ENCODE peak calls at places on chromosomes 1 and 21, in eight cellular contexts. A, C, J, V, M, R, P and L are unnamed samples.

GRCh38 chr1:1560178-1560577 is 14.5 kb downstream of the SSU72 start:
- DNase-seq in P (no peak), J (no peak), R (no peak), C (no peak), M (no peak), A (no peak), V (no peak), L (no peak)

GRCh38 chr1:110057963-110058518 is 12.4 kb downstream of the ALX3 start:
- DNase-seq in C (peak), J (no peak), V (no peak), P (peak), A (no peak), M (no peak), R (no peak), L (no peak)

GRCh38 chr1:165560834-165561233 is 17.0 kb downstream of the LRRC52 start:
- DNase-seq in A (no peak), V (no peak), R (no peak), J (peak), P (no peak), C (no peak), M (no peak), L (no peak)

GRCh38 chr1:21865943-21866628 is 54.0 kb downstream of the LDLRAD2 start:
- DNase-seq in R (peak), P (peak), M (no peak), J (peak), C (peak), A (no peak), V (peak), L (no peak)

GRCh38 chr1:112011231-112011630 is 21.8 kb upstream of the KCND3 start:
- DNase-seq in A (no peak), C (no peak), R (no peak), P (no peak), V (no peak), M (no peak), J (no peak), L (no peak)

GRCh38 chr1:119987112-119987511 is 82.3 kb downstream of the NOTCH2 start:
- DNase-seq in J (no peak), A (no peak), C (no peak), M (no peak), R (no peak), P (no peak), V (no peak), L (no peak)

GRCh38 chr1:108532730-108533129 is 27.2 kb upstream of the EEIG2 start:
- DNase-seq in R (no peak), J (no peak), M (no peak), C (no peak), P (no peak), A (no peak), V (no peak), L (no peak)

GRCh38 chr1:7501259-7501560 is 269.9 kb upstream of the VAMP3 start:
- DNase-seq in M (no peak), R (no peak), C (peak), P (no peak), V (no peak), J (peak), A (no peak), L (no peak)

GRCh38 chr21:28769683-28770082 is 223.0 kb downstream of the LTN1 start:
- DNase-seq in C (no peak), V (no peak), R (no peak), P (no peak), A (no peak), J (no peak), M (no peak), L (no peak)

GRCh38 chr1:8027748-8028631 is 1.9 kb upstream of the ERRFI1 start:
- DNase-seq in V (peak), R (no peak), P (no peak), C (no peak), J (no peak), A (no peak), M (no peak), L (no peak)

GRCh38 chr1:209012443-209013196 is 570.9 kb upstream of the CAMK1G start:
- DNase-seq in A (no peak), M (no peak), C (no peak), R (no peak), J (no peak), P (no peak), V (no peak), L (no peak)

GRCh38 chr1:41404308-41404755 is 43.1 kb downstream of the FOXO6 start:
- DNase-seq in P (no peak), R (no peak), J (peak), C (peak), V (no peak), A (no peak), M (no peak), L (no peak)

GRCh38 chr1:24443241-24443656 is 27.6 kb downstream of the NIPAL3 start:
- DNase-seq in A (no peak), R (no peak), J (peak), P (no peak), V (no peak), C (no peak), M (no peak), L (no peak)

GRCh38 chr1:84836145-84836544 is 56.9 kb downstream of the LPAR3 start:
- DNase-seq in J (no peak), A (no peak), R (no peak), P (no peak), V (no peak), M (peak), C (no peak), L (no peak)

GRCh38 chr1:207698822-207699483 is 52.9 kb upstream of the CD46 start:
- DNase-seq in C (peak), V (peak), R (no peak), A (peak), J (peak), M (peak), P (peak), L (peak)

GRCh38 chr21:43975469-43976098 is 36.5 kb upstream of the TRAPPC10 start:
- DNase-seq in R (peak), P (peak), M (peak), A (peak), C (peak), V (peak), J (peak), L (peak)

GRCh38 chr1:230139741-230140140 is 72.7 kb downstream of the GALNT2 start:
- DNase-seq in A (no peak), C (no peak), R (no peak), M (no peak), P (no peak), J (no peak), V (no peak), L (no peak)

GRCh38 chr1:1926346-1926811 is 7.3 kb upstream of the TMEM52 start:
- DNase-seq in A (no peak), J (no peak), P (no peak), R (no peak), C (peak), M (no peak), V (no peak), L (no peak)

GRCh38 chr1:172704446-172705176 is 45.7 kb downstream of the FASLG start:
- DNase-seq in A (no peak), J (peak), P (no peak), R (no peak), C (no peak), M (no peak), V (no peak), L (no peak)

GRCh38 chr1:33563702-33564101 is 91.3 kb downstream of the ZSCAN20 start:
- DNase-seq in A (no peak), J (no peak), V (no peak), R (no peak), P (no peak), M (no peak), C (no peak), L (no peak)

GRCh38 chr1:159854693-159855192 is 7.7 kb downstream of the VSIG8 start:
- DNase-seq in C (peak), V (peak), P (no peak), A (no peak), J (peak), M (peak), R (no peak), L (peak)

GRCh38 chr1:192243721-192244120 is 73.1 kb upstream of the RGS21 start:
- DNase-seq in A (no peak), R (no peak), C (no peak), P (no peak), J (no peak), V (no peak), M (no peak), L (no peak)

GRCh38 chr1:153344718-153345025 is 4.0 kb downstream of the PGLYRP4 start:
- DNase-seq in A (no peak), J (no peak), C (no peak), R (no peak), P (no peak), M (no peak), V (no peak), L (peak)

GRCh38 chr1:168709407-168709891 is 19.6 kb downstream of the DPT start:
- DNase-seq in M (no peak), A (no peak), V (no peak), R (no peak), P (no peak), C (no peak), J (no peak), L (no peak)

GRCh38 chr1:151060241-151061011 is at the start of gene MLLT11:
- DNase-seq in R (no peak), C (peak), A (no peak), P (peak), M (no peak), V (no peak), J (peak), L (no peak)

GRCh38 chr1:107378602-107379265 is 237.9 kb downstream of the NTNG1 start:
- DNase-seq in P (no peak), A (no peak), M (no peak), C (no peak), V (no peak), J (no peak), R (no peak), L (no peak)

GRCh38 chr1:91645031-91645430 is 144.4 kb downstream of the CDC7 start:
- DNase-seq in V (no peak), M (no peak), P (no peak), C (no peak), A (no peak), R (no peak), J (peak), L (no peak)

GRCh38 chr1:72037745-72038343 is 244.5 kb downstream of the NEGR1 start:
- DNase-seq in P (peak), V (peak), A (no peak), M (peak), R (no peak), C (no peak), J (peak), L (peak)

GRCh38 chr1:196148367-196148970 is 459.8 kb downstream of the KCNT2 start:
- DNase-seq in A (peak), R (no peak), M (peak), P (peak), C (peak), J (peak), V (peak), L (no peak)

GRCh38 chr1:222896630-222897526 is 82.0 kb downstream of the DISP1 start:
- DNase-seq in M (no peak), R (no peak), P (no peak), V (no peak), A (no peak), J (no peak), C (no peak), L (no peak)

GRCh38 chr1:12196641-12197482 is 30.1 kb downstream of the TNFRSF1B start:
- DNase-seq in R (no peak), A (no peak), V (peak), J (peak), P (no peak), M (no peak), C (no peak), L (peak)

GRCh38 chr1:154557939-154558609 is 388 bp downstream of the UBE2Q1 start:
- DNase-seq in A (no peak), M (no peak), P (peak), C (no peak), V (no peak), J (peak), R (no peak), L (peak)

GRCh38 chr1:51237714-51238403 is 1.8 kb downstream of the RNF11 start:
- DNase-seq in V (no peak), M (no peak), R (no peak), A (no peak), J (peak), C (no peak), P (no peak), L (peak)

DNA sequence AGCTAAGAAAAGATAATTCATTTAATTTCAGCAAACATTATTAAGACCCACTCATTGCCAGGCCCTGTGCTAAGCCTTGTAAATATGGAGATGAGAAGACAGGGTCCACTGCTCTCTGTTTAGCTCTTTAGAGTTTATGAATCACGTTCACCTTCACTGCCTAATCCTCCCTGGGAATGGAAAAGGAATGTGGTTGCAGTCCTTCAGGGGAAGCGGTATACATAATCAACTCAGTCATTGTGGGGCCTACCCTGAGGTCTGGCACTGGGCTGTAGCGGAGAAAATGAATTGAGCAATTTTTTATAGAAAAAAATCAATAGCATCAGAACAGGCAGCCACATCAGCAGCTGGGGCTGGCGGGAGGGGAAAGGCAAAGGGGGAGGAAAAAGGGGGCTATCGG is 412.0 kb upstream of the NFIA start:
- DNase-seq in A (no peak), P (no peak), R (no peak), C (no peak), M (no peak), J (no peak), V (no peak), L (no peak)
- TF ChIP-seq REST in A (no peak), P (no peak), R (no peak), C (no peak), M (no peak), J (no peak), V (no peak), L (no peak)

DNA sequence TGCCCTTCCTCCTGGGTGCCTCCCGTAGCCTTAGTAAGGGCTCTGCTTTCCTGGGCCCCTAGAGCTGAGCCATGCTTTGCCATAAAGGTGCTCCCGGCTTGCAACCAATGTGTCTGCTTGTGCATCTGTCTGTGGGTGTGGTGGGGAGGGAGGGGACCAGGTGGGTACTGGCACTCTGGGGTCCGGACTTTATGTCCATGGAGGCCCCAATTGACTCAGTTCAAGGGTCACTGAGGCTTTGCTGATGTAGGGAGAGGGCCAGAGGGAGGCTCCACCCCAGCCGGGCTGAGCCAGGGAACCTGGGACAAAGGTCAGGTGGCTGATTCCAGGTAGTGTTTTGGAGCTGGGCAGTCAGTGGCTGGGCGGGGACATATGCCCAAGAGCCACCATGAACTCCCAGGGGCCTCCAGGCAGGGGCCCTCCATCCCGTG is 15.0 kb downstream of the TNFRSF25 start:
- DNase-seq in P (no peak), R (no peak), M (no peak), A (no peak), J (no peak), V (peak), C (no peak), L (no peak)
- H3K27ac ChIP-seq in P (no peak), R (no peak), M (no peak), A (no peak), J (no peak), V (peak), C (no peak), L (no peak)

DNA sequence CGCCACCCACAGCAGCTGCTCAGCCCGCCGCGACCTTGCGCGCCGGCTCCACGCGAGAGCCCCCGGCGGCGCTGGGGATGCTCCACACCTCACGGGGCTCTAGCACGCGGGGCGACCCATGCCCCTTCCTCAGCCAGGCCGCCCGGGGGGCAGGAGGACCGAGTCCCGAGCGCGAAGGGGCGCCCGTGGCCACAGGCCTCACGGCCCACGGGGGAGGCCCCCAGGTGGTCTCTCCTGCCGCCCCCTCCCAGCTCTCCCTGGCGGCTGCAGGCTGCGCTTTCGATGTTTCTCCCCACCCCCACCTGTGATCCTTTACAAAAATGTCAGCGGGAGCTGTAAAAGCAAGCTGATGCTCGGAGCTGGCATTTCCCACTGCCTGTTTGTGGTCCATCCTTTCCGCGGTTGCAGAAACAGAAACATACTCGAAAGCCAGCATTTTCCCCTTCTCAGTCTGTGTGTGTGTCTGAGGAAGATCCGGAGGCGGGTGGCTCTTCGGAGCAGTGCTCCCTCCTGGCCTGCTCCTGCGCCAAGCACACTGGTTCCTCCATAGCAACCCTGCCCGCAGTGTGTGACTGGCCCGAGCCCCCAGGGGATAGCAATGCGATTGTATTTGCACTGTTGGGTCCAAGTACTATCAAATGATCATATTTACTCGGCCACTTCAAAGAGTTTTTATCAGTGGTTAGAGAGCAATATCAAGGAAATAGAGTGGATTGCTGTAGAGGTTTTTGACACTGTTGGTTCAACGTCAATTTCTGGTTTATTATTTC is 2.1 kb downstream of the KIF26B start:
- DNase-seq in R (no peak), M (no peak), V (peak), A (no peak), J (peak), P (no peak), C (peak), L (no peak)
- TF ChIP-seq REST in R (no peak), M (no peak), V (no peak), A (no peak), J (no peak), P (no peak), C (no peak), L (no peak)

GRCh38 chr1:217090073-217090911 is 367.1 kb upstream of the ESRRG start:
- DNase-seq in C (peak), R (no peak), A (no peak), M (no peak), V (no peak), J (peak), P (no peak), L (no peak)
- H3K27ac ChIP-seq in C (no peak), R (no peak), A (no peak), M (no peak), V (no peak), J (no peak), P (no peak), L (no peak)